ENCODE peak calls at places on chromosomes 5 and 9, in four cellular contexts. One of them, this sample, is unnamed.

GRCh38 chr9:133103987-133104505 is 17.0 kb downstream of the RALGDS start:
- DNase-seq in A549: no peak
- DNase-seq in HepG2: no peak
- DNase-seq in K562: no peak
- DNase-seq in this sample: no peak

GRCh38 chr5:110469486-110469885 is 257.0 kb downstream of the TMEM232 start:
- DNase-seq in HepG2: no peak
- DNase-seq in K562: no peak
- DNase-seq in A549: no peak
- DNase-seq in this sample: no peak

GRCh38 chr9:69546265-69546664 is 125.9 kb downstream of the APBA1 start:
- DNase-seq in HepG2: peak
- DNase-seq in K562: no peak
- DNase-seq in A549: peak
- DNase-seq in this sample: no peak

GRCh38 chr9:109168170-109168569 is 1.1 kb upstream of the FRRS1L start:
- DNase-seq in HepG2: peak
- DNase-seq in K562: no peak
- DNase-seq in A549: no peak
- DNase-seq in this sample: no peak

GRCh38 chr5:139644646-139645494 is 3.3 kb upstream of the CXXC5 start:
- DNase-seq in HepG2: no peak
- DNase-seq in A549: no peak
- DNase-seq in K562: no peak
- DNase-seq in this sample: no peak

GRCh38 chr9:76921161-76921560 is 15.2 kb upstream of the PRUNE2 start:
- DNase-seq in K562: no peak
- DNase-seq in HepG2: no peak
- DNase-seq in A549: no peak
- DNase-seq in this sample: no peak

GRCh38 chr9:35257986-35258664 is 96.3 kb downstream of the UNC13B start:
- DNase-seq in A549: no peak
- DNase-seq in K562: no peak
- DNase-seq in HepG2: peak
- DNase-seq in this sample: no peak

GRCh38 chr5:33679791-33680190 is 212.0 kb downstream of the ADAMTS12 start:
- DNase-seq in HepG2: no peak
- DNase-seq in K562: no peak
- DNase-seq in A549: no peak
- DNase-seq in this sample: no peak

GRCh38 chr9:79242489-79242888 is 329.3 kb upstream of the TLE4 start:
- DNase-seq in K562: no peak
- DNase-seq in HepG2: no peak
- DNase-seq in A549: no peak
- DNase-seq in this sample: no peak

GRCh38 chr5:127031147-127031862 is 947 bp upstream of the MARCHF3 start:
- DNase-seq in K562: no peak
- DNase-seq in HepG2: no peak
- DNase-seq in A549: peak
- DNase-seq in this sample: no peak

GRCh38 chr9:78234810-78235209 is 1.1 kb upstream of the CEP78 start:
- DNase-seq in HepG2: no peak
- DNase-seq in A549: no peak
- DNase-seq in K562: no peak
- DNase-seq in this sample: no peak

GRCh38 chr5:89729623-89730390 is 679.7 kb downstream of the CETN3 start:
- DNase-seq in K562: peak
- DNase-seq in HepG2: no peak
- DNase-seq in A549: no peak
- DNase-seq in this sample: no peak

GRCh38 chr9:136806631-136807201 is 1.0 kb upstream of the RABL6 start:
- DNase-seq in A549: no peak
- DNase-seq in HepG2: no peak
- DNase-seq in K562: no peak
- DNase-seq in this sample: no peak

GRCh38 chr5:116914869-116915504 is 340.4 kb upstream of the SEMA6A start:
- DNase-seq in A549: no peak
- DNase-seq in HepG2: no peak
- DNase-seq in K562: no peak
- DNase-seq in this sample: no peak

GRCh38 chr9:96137666-96138429 is 164.1 kb downstream of the HSD17B3 start:
- DNase-seq in A549: no peak
- DNase-seq in HepG2: no peak
- DNase-seq in K562: no peak
- DNase-seq in this sample: no peak

GRCh38 chr5:123496892-123497291 is 15.1 kb upstream of the CSNK1G3 start:
- DNase-seq in HepG2: no peak
- DNase-seq in A549: no peak
- DNase-seq in K562: no peak
- DNase-seq in this sample: no peak

GRCh38 chr5:14932902-14933475 is 61.4 kb upstream of the ANKH start:
- DNase-seq in A549: no peak
- DNase-seq in K562: no peak
- DNase-seq in HepG2: no peak
- DNase-seq in this sample: no peak

GRCh38 chr9:130328349-130328801 is 62.8 kb downstream of the HMCN2 start:
- DNase-seq in A549: no peak
- DNase-seq in K562: no peak
- DNase-seq in HepG2: no peak
- DNase-seq in this sample: no peak

GRCh38 chr5:37735649-37736347 is 104.0 kb downstream of the GDNF start:
- DNase-seq in A549: no peak
- DNase-seq in HepG2: no peak
- DNase-seq in K562: no peak
- DNase-seq in this sample: no peak

GRCh38 chr9:125240649-125240999 is 519 bp downstream of the HSPA5 start:
- DNase-seq in HepG2: peak
- DNase-seq in A549: peak
- DNase-seq in K562: peak
- DNase-seq in this sample: no peak

GRCh38 chr5:146584750-146585149 is 68.8 kb upstream of the GPR151 start:
- DNase-seq in A549: no peak
- DNase-seq in K562: no peak
- DNase-seq in HepG2: no peak
- DNase-seq in this sample: no peak

GRCh38 chr5:135833961-135834638 is 363 bp upstream of the SLC25A48 start:
- DNase-seq in HepG2: no peak
- DNase-seq in A549: no peak
- DNase-seq in K562: peak
- DNase-seq in this sample: peak

GRCh38 chr9:70593241-70593640 is 178.8 kb upstream of the KLF9 start:
- DNase-seq in A549: no peak
- DNase-seq in HepG2: no peak
- DNase-seq in K562: no peak
- DNase-seq in this sample: no peak

GRCh38 chr5:146793709-146794108 is 84.8 kb downstream of the PPP2R2B start:
- DNase-seq in A549: no peak
- DNase-seq in K562: no peak
- DNase-seq in HepG2: no peak
- DNase-seq in this sample: no peak

GRCh38 chr9:132943677-132944293 is 631 bp downstream of the TSC1 start:
- DNase-seq in A549: no peak
- DNase-seq in HepG2: no peak
- DNase-seq in K562: no peak
- DNase-seq in this sample: no peak

GRCh38 chr5:87081511-87082372 is 185.9 kb upstream of the RASA1 start:
- DNase-seq in A549: no peak
- DNase-seq in K562: peak
- DNase-seq in HepG2: no peak
- DNase-seq in this sample: no peak

GRCh38 chr5:8730194-8730593 is 815.7 kb downstream of the SEMA5A start:
- DNase-seq in K562: no peak
- DNase-seq in A549: no peak
- DNase-seq in HepG2: no peak
- DNase-seq in this sample: no peak

GRCh38 chr5:33369470-33370134 is 71.2 kb upstream of the TARS1 start:
- DNase-seq in A549: no peak
- DNase-seq in HepG2: no peak
- DNase-seq in K562: no peak
- DNase-seq in this sample: no peak

GRCh38 chr9:36676823-36677521 is 104.3 kb downstream of the MELK start:
- DNase-seq in K562: no peak
- DNase-seq in A549: no peak
- DNase-seq in HepG2: no peak
- DNase-seq in this sample: no peak

GRCh38 chr9:107848598-107848997 is 359.0 kb upstream of the KLF4 start:
- DNase-seq in A549: no peak
- DNase-seq in K562: no peak
- DNase-seq in HepG2: no peak
- DNase-seq in this sample: no peak

GRCh38 chr5:10438301-10438700 is 3.4 kb upstream of the ROPN1L start:
- DNase-seq in K562: peak
- DNase-seq in A549: no peak
- DNase-seq in HepG2: no peak
- DNase-seq in this sample: no peak

GRCh38 chr5:155270737-155271136 is 257.2 kb downstream of the KIF4B start:
- DNase-seq in HepG2: no peak
- DNase-seq in A549: no peak
- DNase-seq in K562: no peak
- DNase-seq in this sample: no peak

DNA sequence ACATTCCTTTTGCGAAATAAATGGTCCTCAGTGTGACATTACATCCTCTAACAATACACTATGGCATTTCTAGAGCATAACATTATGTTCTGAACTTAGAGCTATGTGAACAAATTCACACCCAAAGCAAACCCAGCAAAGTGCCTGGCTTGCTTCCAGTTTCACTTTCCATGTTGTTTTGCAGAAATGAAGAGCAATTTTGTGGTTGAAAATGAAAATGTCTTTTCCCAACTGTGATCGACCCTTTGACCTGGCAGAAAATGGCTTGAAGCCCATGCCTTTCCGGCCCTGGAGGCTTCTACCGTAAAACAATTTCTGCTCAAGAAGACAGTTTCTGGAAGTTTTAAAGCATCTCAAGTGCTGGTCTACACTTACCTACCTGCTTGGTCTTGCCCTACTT is 344.7 kb upstream of the RGMB start:
- DNase-seq in A549: no peak
- DNase-seq in HepG2: no peak
- DNase-seq in K562: no peak
- DNase-seq in this sample: no peak
- TF ChIP-seq RNF2 in A549: no peak
- TF ChIP-seq RNF2 in HepG2: no peak
- TF ChIP-seq RNF2 in K562: no peak
- TF ChIP-seq RNF2 in this sample: no peak

DNA sequence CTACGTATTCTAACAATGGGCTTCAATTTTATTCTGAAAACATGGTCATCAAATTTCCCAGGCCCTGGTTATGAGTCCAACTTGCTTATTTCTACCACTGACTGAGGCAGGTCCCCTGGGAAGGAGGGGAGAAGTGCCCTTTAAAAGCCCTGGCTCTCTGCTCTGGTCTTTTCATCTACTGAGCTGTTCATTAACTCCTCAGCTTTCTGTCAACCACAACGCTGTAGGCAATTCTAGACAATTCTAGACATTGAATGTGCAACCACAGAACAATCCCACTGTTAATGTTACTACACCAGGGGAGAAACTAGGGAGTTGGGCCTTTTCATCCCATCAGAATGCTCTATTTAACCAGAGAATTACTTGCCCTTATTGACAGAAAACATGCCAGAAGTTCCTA is 10.0 kb downstream of the MOCS2 start:
- DNase-seq in HepG2: peak
- DNase-seq in K562: no peak
- DNase-seq in A549: no peak
- DNase-seq in this sample: no peak
- H3K4me2 ChIP-seq in HepG2: no peak
- H3K4me2 ChIP-seq in K562: no peak
- H3K4me2 ChIP-seq in A549: no peak
- H3K4me2 ChIP-seq in this sample: no peak

DNA sequence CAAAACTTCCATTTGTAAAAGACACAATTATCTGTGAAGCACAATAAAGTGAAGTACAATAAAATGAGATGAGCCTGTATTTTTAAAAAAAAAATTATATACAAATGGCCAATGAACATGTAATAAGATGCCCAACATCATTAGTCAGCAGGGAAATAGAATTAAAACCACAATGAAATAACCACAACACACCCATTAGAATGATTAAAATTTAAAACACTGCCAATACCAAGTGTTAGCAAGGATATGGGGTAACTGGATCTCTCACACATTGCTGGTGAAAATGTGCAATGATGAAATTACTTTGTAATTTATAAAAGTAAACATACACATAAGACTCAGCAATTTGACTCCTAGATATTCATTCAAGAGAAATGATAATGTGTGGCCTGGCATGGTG is 62.8 kb downstream of the SHOC1 start:
- DNase-seq in K562: no peak
- DNase-seq in A549: no peak
- DNase-seq in HepG2: no peak
- DNase-seq in this sample: no peak
- TF ChIP-seq RNF2 in K562: no peak
- TF ChIP-seq RNF2 in A549: no peak
- TF ChIP-seq RNF2 in HepG2: no peak
- TF ChIP-seq RNF2 in this sample: no peak

GRCh38 chr9:112074250-112075008 is 100.7 kb downstream of the SUSD1 start:
- DNase-seq in A549: peak
- DNase-seq in HepG2: peak
- DNase-seq in K562: peak
- DNase-seq in this sample: no peak
- H3K4me2 ChIP-seq in A549: peak
- H3K4me2 ChIP-seq in HepG2: no peak
- H3K4me2 ChIP-seq in K562: peak
- H3K4me2 ChIP-seq in this sample: no peak

DNA sequence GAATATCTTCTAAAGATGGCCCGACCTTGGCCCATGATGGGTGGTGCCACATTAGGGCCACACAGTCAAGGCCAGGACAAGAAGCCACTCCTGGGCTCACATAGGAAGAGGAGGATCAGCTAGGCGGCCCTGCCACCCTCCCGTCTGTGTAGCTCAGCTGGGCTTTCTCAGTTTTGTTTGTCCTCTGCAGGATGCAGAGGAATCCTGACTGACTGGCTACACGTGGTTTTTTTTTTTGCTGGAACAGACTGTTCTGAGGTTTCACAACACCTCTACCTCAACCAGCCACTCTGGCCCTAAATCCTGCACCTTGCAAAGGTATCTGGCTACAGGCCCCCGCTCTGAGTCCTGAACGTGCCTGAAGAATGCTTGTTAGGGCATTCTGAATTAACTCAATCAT is 88.3 kb upstream of the MSX2 start:
- DNase-seq in HepG2: no peak
- DNase-seq in K562: no peak
- DNase-seq in A549: no peak
- DNase-seq in this sample: no peak
- TF ChIP-seq RNF2 in HepG2: no peak
- TF ChIP-seq RNF2 in K562: no peak
- TF ChIP-seq RNF2 in A549: no peak
- TF ChIP-seq RNF2 in this sample: no peak

DNA sequence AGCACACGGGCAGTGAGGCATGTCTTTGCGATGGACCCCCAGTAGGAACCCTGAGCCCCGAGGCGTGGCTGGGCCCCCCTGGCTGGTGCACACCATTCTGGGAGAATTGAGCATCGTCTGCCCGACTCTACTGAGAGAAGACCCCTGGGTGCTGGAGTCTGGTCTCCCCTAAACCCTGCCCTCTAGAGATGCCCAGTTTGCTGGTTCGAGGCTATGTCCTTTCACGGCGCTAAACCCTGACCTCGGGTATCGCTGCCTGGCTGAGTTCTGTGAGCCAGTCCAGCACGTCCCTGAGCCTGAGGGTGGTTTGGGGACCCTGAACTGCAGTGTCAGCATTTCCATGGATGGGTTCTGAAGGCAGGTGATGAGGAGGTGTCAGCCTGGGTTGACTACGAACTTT is 128.8 kb downstream of the RXRA start:
- DNase-seq in K562: no peak
- DNase-seq in HepG2: no peak
- DNase-seq in A549: no peak
- DNase-seq in this sample: no peak
- H3K4me2 ChIP-seq in K562: no peak
- H3K4me2 ChIP-seq in HepG2: no peak
- H3K4me2 ChIP-seq in A549: peak
- H3K4me2 ChIP-seq in this sample: no peak